ENCODE peak calls at places on chromosome 15, in nine cellular contexts. O is cardiac fibroblast, N is suprapubic skin, J is WTC11, E is right atrium auricular region, G is neural progenitor cell, I is A549, C is foreskin keratinocyte, Q is MM.1S. M is an unnamed sample.

GRCh38 chr15:100008258-100008657 is 275.0 kb upstream of the LYSMD4 start:
- DNase-seq in N (no peak), G (no peak), E (no peak), O (no peak), C (peak), Q (no peak), I (no peak), J (no peak), M (no peak)

GRCh38 chr15:55893852-55894251 is 99.6 kb downstream of the NEDD4 start:
- DNase-seq in I (no peak), Q (no peak), G (no peak), O (no peak), N (no peak), C (no peak), J (no peak), E (no peak), M (no peak)

GRCh38 chr15:95134306-95135100 is 903.1 kb downstream of the MCTP2 start:
- DNase-seq in O (no peak), N (no peak), E (no peak), C (no peak), G (no peak), I (no peak), J (no peak), Q (no peak), M (no peak)

GRCh38 chr15:71559098-71559497 is 251.3 kb upstream of the NR2E3 start:
- DNase-seq in G (no peak), E (no peak), I (no peak), Q (no peak), J (no peak), O (peak), C (peak), N (no peak), M (no peak)

GRCh38 chr15:58684036-58684700 is 65.3 kb downstream of the ADAM10 start:
- DNase-seq in E (no peak), Q (no peak), N (no peak), J (no peak), O (no peak), I (no peak), C (no peak), G (peak), M (no peak)

GRCh38 chr15:52292780-52293392 is 2.7 kb downstream of the MYO5C start:
- DNase-seq in G (no peak), C (no peak), J (no peak), I (peak), O (no peak), N (no peak), Q (no peak), E (no peak), M (no peak)

GRCh38 chr15:51924146-51925068 is 47.2 kb downstream of the LEO1 start:
- DNase-seq in J (peak), O (no peak), E (no peak), C (no peak), N (no peak), G (peak), Q (no peak), I (no peak), M (no peak)

GRCh38 chr15:96353931-96354730 is 23.6 kb downstream of the NR2F2 start:
- DNase-seq in C (no peak), N (no peak), I (no peak), J (peak), G (peak), E (no peak), Q (no peak), O (peak), M (peak)

GRCh38 chr15:30922469-30923311 is 19.0 kb downstream of the FAN1 start:
- DNase-seq in G (peak), I (peak), N (no peak), O (peak), C (peak), E (no peak), J (peak), Q (no peak), M (no peak)

GRCh38 chr15:75749820-75750219 is 37.2 kb upstream of the CSPG4 start:
- DNase-seq in C (no peak), N (peak), J (no peak), G (no peak), O (no peak), E (no peak), Q (no peak), I (no peak), M (no peak)

GRCh38 chr15:70047386-70048195 is 50.1 kb downstream of the TLE3 start:
- DNase-seq in J (no peak), Q (no peak), G (no peak), E (no peak), I (no peak), O (no peak), N (peak), C (no peak), M (no peak)

GRCh38 chr15:100169615-100170279 is 172.0 kb downstream of the ADAMTS17 start:
- DNase-seq in G (no peak), O (no peak), J (no peak), Q (peak), C (no peak), I (no peak), E (no peak), N (no peak), M (no peak)

GRCh38 chr15:63476229-63476632 is 28.2 kb upstream of the USP3 start:
- DNase-seq in Q (no peak), O (peak), E (no peak), N (no peak), I (peak), C (peak), J (no peak), G (no peak), M (no peak)

GRCh38 chr15:77818484-77819270 is 186.0 kb upstream of the LINGO1 start:
- DNase-seq in G (peak), E (no peak), I (no peak), N (no peak), J (peak), C (no peak), O (no peak), Q (no peak), M (no peak)

GRCh38 chr15:33358303-33358702 is 47.5 kb downstream of the RYR3 start:
- DNase-seq in N (no peak), I (no peak), C (peak), J (no peak), E (no peak), Q (no peak), O (no peak), G (peak), M (no peak)

GRCh38 chr15:31268911-31269784 is 57.5 kb upstream of the KLF13 start:
- DNase-seq in J (peak), O (no peak), C (no peak), N (peak), Q (no peak), I (no peak), E (peak), G (peak), M (no peak)

GRCh38 chr15:64776402-64776786 is 1.0 kb upstream of the RBPMS2 start:
- DNase-seq in Q (no peak), J (peak), I (no peak), O (no peak), N (no peak), G (peak), C (no peak), E (no peak), M (no peak)

GRCh38 chr15:100733088-100733487 is 130.7 kb downstream of the ASB7 start:
- DNase-seq in I (peak), G (no peak), O (peak), C (peak), N (peak), Q (no peak), J (no peak), E (peak), M (no peak)

GRCh38 chr15:56973463-56973862 is 55.0 kb downstream of the TCF12 start:
- DNase-seq in I (no peak), O (no peak), J (no peak), Q (no peak), N (no peak), G (no peak), E (no peak), C (no peak), M (no peak)

GRCh38 chr15:58764468-58764867 is 6.6 kb upstream of the MINDY2 start:
- DNase-seq in N (no peak), G (no peak), I (no peak), J (no peak), O (no peak), Q (no peak), C (no peak), E (no peak), M (no peak)

GRCh38 chr15:41161336-41161735 is 45.3 kb upstream of the INO80 start:
- DNase-seq in O (peak), J (no peak), Q (no peak), N (no peak), C (no peak), I (peak), E (no peak), G (no peak), M (no peak)

GRCh38 chr15:91021516-91022074 is 799 bp downstream of the VPS33B start:
- DNase-seq in C (peak), Q (no peak), G (no peak), N (no peak), J (no peak), O (peak), I (no peak), E (no peak), M (no peak)

GRCh38 chr15:55802600-55803376 is 59.8 kb upstream of the PRTG start:
- DNase-seq in O (no peak), G (peak), N (no peak), C (no peak), I (no peak), Q (no peak), E (no peak), J (no peak), M (no peak)

DNA sequence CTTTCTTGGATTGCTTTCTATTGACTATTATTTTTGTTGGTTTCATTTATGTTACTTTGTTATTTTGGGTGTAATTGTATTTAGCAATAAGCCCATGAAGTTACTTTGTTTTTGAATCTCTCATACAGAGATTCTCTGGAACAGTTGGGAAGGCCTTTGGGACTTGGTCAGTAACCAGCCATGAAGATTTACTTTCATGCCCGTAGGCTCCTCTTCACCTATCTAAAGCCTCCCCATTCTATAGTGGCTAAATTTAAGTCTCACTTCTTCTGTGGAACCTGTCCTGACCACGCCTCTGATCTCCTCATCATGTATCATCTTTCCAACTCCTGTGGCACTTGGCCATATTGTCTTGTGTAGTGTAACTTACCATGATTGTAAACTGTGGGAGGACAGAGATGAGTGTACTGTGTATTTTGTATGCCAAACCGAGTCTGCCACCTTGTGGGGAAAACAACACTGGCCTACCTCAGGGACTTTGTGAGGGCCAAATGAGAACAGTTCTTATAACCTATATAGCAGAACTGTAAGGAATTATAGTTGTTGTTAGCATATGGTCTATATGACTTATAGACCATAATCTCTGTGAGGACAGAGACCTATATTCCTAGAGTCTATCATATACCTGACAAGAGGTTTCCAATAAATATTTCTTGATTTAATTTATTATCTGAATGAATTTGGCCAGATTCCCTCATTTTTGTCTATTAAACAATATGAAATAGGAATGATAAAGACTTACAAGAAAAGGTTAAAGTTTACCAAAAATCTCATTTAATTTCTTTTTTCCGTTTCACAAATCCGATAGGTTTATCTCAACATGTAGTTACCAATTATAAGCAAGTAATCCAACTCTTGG is 75.0 kb downstream of the STARD9 start:
- DNase-seq in N (peak), I (peak), Q (peak), C (peak), E (peak), G (peak), O (peak), J (peak), M (peak)
- TF ChIP-seq CTCF in N (peak), I (peak), Q (peak), C (peak), E (peak), G (peak), O (peak), J (peak), M (peak)

GRCh38 chr15:92079047-92079446 is 225.5 kb downstream of the SLCO3A1 start:
- DNase-seq in G (peak), J (peak), Q (no peak), N (no peak), C (no peak), O (peak), E (no peak), I (peak), M (no peak)
- TF ChIP-seq CTCF in G (peak), J (peak), Q (peak), N (no peak), C (peak), O (peak), E (peak), I (peak), M (peak)

DNA sequence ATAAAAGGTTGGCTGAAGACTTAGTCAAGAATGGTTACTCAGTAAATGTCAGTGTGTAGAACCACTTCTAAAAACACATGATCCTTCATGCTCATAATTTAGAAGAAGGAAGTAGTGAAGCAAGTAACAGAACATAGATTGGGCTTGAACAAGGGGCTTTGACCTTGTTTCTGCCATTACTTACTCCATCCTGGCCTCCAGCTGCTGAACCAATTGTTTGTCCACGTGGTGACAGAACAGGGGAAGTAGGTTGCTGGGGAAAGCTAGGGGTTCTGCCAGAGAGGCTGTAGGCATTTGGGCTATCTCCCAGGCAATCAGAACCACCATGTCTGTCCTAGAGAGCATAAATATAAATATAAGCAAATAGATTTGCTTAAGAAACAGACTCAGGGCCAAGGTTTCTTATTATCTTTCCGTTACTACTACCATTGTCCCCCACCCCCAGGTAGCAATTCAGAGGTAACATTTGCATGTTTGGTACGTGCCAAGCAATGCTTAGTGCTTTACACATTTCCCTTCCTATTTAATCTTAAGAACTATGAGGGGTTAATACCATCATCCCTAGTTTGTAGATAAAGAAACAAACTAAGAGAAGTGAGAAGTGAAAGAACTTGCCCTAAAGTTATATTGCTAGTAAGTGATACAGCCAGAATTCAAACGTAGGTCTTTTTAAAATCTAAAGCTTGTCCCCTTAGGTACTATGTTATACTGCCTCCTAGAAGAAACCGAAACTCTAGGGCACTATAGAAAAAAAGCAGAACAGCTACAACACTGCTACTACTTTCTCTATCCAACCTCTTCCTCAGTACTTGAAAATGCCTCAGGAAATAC is 3.0 kb upstream of the SPG11 start:
- DNase-seq in C (no peak), E (no peak), J (no peak), O (no peak), Q (peak), I (no peak), N (no peak), G (no peak), M (no peak)
- TF ChIP-seq CTCF in C (no peak), E (no peak), J (no peak), O (no peak), Q (no peak), I (no peak), N (no peak), G (no peak), M (no peak)

DNA sequence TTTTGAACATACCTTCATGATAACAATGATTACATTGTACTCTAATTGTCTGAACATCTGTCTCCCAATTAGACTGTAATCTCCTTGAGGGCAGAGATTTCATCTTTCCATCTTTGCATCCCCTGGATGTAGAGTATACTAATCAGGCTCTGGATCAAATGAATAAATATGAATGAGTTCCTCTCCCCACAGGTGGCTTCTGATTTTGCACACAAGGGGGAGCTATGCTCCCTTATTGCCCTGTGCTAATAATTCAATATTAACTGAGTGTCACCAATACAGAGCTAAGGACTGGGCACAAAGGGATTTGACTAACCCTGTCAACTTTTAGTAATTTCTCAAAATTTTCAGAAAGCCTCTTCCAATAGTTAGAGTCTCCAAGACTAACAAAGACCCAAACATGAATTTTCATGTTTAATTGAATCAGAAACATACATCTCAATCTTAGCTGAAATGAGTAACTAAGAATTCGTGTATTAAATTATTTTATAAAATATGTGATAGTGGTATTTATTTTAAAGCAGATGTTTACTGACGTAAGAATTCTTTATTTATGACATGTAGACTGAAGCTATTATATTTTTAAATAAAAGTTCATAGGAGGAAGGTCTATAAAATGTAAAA is 3.0 kb downstream of the DUOXA1 start:
- DNase-seq in C (no peak), N (no peak), G (peak), J (no peak), I (peak), Q (peak), O (peak), E (no peak), M (peak)
- TF ChIP-seq CTCF in C (peak), N (peak), G (peak), J (no peak), I (peak), Q (peak), O (peak), E (peak), M (peak)